ENCODE peak calls at places on chromosome 20, in four cellular contexts. One of them, this sample, is unnamed.
A peak's percentile ranks its signal among the peaks of the same experiment; 100 is the strongest.

GRCh38 chr20:34574861-34575260 is 16.3 kb downstream of the MAP1LC3A start:
- DNase-seq in GM12891: no peak
- DNase-seq in K562: no peak
- DNase-seq in GM12878: no peak
- DNase-seq in this sample: no peak

GRCh38 chr20:62949887-62950286 is 2.6 kb upstream of the SLC17A9 start:
- DNase-seq in GM12891: no peak
- DNase-seq in K562: no peak
- DNase-seq in GM12878: no peak
- DNase-seq in this sample: no peak

GRCh38 chr20:16929756-16930155 is 181.6 kb downstream of the OTOR start:
- DNase-seq in GM12891: no peak
- DNase-seq in K562: no peak
- DNase-seq in GM12878: no peak
- DNase-seq in this sample: no peak

GRCh38 chr20:4261333-4262284 is 246.3 kb upstream of the RNF24 start:
- DNase-seq in GM12891: no peak
- DNase-seq in K562: no peak
- DNase-seq in GM12878: no peak
- DNase-seq in this sample: no peak

GRCh38 chr20:51639206-51639832 is 96.8 kb upstream of the NFATC2 start:
- DNase-seq in GM12891: peak; percentile 41
- DNase-seq in K562: peak; percentile 73
- DNase-seq in GM12878: no peak
- DNase-seq in this sample: peak; percentile 21

GRCh38 chr20:47019106-47019824 is 124.6 kb downstream of the EYA2 start:
- DNase-seq in GM12891: no peak
- DNase-seq in K562: no peak
- DNase-seq in GM12878: no peak
- DNase-seq in this sample: no peak

GRCh38 chr20:3072530-3073250 is 1.3 kb downstream of the OXT start:
- DNase-seq in GM12891: no peak
- DNase-seq in K562: no peak
- DNase-seq in GM12878: no peak
- DNase-seq in this sample: no peak

GRCh38 chr20:25543068-25543467 is 42.3 kb downstream of the NINL start:
- DNase-seq in GM12891: no peak
- DNase-seq in K562: peak; percentile 11
- DNase-seq in GM12878: no peak
- DNase-seq in this sample: no peak

GRCh38 chr20:53943522-53944291 is 126.7 kb downstream of the BCAS1 start:
- DNase-seq in GM12891: no peak
- DNase-seq in K562: peak; percentile 55
- DNase-seq in GM12878: no peak
- DNase-seq in this sample: no peak

GRCh38 chr20:12610871-12611270 is 397.9 kb upstream of the SPTLC3 start:
- DNase-seq in GM12891: no peak
- DNase-seq in K562: no peak
- DNase-seq in GM12878: no peak
- DNase-seq in this sample: no peak

GRCh38 chr20:34705383-34706021 is 1.4 kb downstream of the TP53INP2 start:
- DNase-seq in GM12891: no peak
- DNase-seq in K562: peak; percentile 66
- DNase-seq in GM12878: no peak
- DNase-seq in this sample: peak; percentile 56

GRCh38 chr20:35467339-35468224 is 12.2 kb downstream of the CEP250 start:
- DNase-seq in GM12891: no peak
- DNase-seq in K562: no peak
- DNase-seq in GM12878: no peak
- DNase-seq in this sample: no peak

GRCh38 chr20:63106108-63106764 is 99.5 kb upstream of the BHLHE23 start:
- DNase-seq in GM12891: no peak
- DNase-seq in K562: no peak
- DNase-seq in GM12878: no peak
- DNase-seq in this sample: no peak

GRCh38 chr20:44646641-44647274 is 4.7 kb downstream of the ADA start:
- DNase-seq in GM12891: no peak
- DNase-seq in K562: no peak
- DNase-seq in GM12878: peak; percentile 90
- DNase-seq in this sample: peak; percentile 63
- TF ChIP-seq SPI1 in GM12891: peak; percentile 14
- TF ChIP-seq SPI1 in K562: no peak
- TF ChIP-seq SPI1 in GM12878: no peak
- TF ChIP-seq SPI1 in this sample: no peak

DNA sequence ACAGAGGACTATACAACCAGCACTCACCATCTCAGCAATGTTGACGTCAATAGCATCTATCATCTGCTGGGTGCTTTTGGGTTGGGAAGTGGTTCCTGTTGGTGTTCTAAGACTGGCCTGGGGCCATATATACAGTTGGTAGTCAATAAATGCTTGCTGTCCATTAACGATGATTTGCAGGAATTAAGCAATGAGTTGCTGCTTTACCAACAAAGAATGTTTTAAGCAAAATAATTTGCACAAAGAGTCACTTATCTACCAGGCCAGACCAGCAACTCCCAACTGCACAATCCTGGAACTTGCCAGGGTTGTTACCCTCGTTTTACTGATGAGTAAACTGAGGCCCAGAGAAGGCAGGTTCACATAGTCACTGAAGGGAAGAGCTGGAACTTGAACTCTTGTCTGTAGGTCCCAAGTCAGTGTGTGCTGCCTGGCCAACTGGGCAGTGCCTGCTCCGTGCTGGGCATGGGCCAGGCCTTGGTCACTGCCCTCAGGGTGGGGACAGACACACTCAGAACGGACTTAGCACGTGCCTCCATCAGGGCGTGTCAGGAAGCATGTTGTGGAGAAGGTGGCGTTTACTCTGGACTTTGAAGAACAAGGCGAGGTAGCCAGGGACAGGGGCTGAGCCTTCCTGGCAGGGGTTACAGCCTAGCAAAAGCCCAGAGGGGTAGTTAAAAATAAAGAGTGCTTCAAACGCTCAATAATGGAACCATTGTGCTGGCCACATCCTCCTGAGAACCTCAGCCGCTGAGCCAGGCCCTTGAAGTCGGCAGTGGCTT is 2.5 kb upstream of the SRC start:
- DNase-seq in GM12891: no peak
- DNase-seq in K562: no peak
- DNase-seq in GM12878: no peak
- DNase-seq in this sample: no peak
- TF ChIP-seq SPI1 in GM12891: no peak
- TF ChIP-seq SPI1 in K562: no peak
- TF ChIP-seq SPI1 in GM12878: no peak
- TF ChIP-seq SPI1 in this sample: no peak

DNA sequence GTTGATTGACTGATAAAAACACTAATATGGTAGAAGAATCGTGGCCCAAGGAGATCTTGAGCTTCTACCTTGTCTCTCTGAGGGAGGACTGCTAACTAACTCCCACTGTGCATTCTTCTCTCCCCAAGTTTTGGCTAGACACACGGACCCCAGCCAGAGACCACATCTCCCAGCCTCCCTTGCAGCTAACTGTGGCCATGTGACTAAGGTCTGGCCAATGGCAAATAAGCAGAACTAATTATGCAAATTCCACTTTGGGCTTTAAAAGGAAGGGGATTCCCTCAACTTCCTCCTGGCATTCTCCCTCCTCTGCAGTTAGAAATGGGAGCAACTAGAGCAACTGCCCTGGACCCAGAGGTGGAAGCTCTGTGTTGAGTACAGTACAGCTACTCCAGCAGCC is 15.3 kb downstream of the BPIFA2 start:
- DNase-seq in GM12891: no peak
- DNase-seq in K562: no peak
- DNase-seq in GM12878: no peak
- DNase-seq in this sample: no peak
- TF ChIP-seq SPI1 in GM12891: no peak
- TF ChIP-seq SPI1 in K562: no peak
- TF ChIP-seq SPI1 in GM12878: no peak
- TF ChIP-seq SPI1 in this sample: no peak

GRCh38 chr20:22795897-22796296 is 211.5 kb upstream of the FOXA2 start:
- DNase-seq in GM12891: no peak
- DNase-seq in K562: no peak
- DNase-seq in GM12878: no peak
- DNase-seq in this sample: no peak

GRCh38 chr20:22795455-22795854 is 211.1 kb upstream of the FOXA2 start:
- DNase-seq in GM12891: no peak
- DNase-seq in K562: no peak
- DNase-seq in GM12878: no peak
- DNase-seq in this sample: no peak

GRCh38 chr20:22799687-22800086 is 215.3 kb upstream of the FOXA2 start:
- DNase-seq in GM12891: no peak
- DNase-seq in K562: no peak
- DNase-seq in GM12878: no peak
- DNase-seq in this sample: no peak

GRCh38 chr20:22796465-22797077 is 212.2 kb upstream of the FOXA2 start:
- DNase-seq in GM12891: no peak
- DNase-seq in K562: no peak
- DNase-seq in GM12878: no peak
- DNase-seq in this sample: no peak

GRCh38 chr20:22797103-22797502 is 212.7 kb upstream of the FOXA2 start:
- DNase-seq in GM12891: no peak
- DNase-seq in K562: no peak
- DNase-seq in GM12878: no peak
- DNase-seq in this sample: no peak
- TF ChIP-seq SPI1 in GM12891: no peak
- TF ChIP-seq SPI1 in K562: no peak
- TF ChIP-seq SPI1 in GM12878: no peak
- TF ChIP-seq SPI1 in this sample: no peak

GRCh38 chr20:460180-460579 is 2.2 kb downstream of the TBC1D20 start:
- DNase-seq in GM12891: no peak
- DNase-seq in K562: peak; percentile 82
- DNase-seq in GM12878: no peak
- DNase-seq in this sample: no peak
- TF ChIP-seq SPI1 in GM12891: no peak
- TF ChIP-seq SPI1 in K562: no peak
- TF ChIP-seq SPI1 in GM12878: no peak
- TF ChIP-seq SPI1 in this sample: no peak

DNA sequence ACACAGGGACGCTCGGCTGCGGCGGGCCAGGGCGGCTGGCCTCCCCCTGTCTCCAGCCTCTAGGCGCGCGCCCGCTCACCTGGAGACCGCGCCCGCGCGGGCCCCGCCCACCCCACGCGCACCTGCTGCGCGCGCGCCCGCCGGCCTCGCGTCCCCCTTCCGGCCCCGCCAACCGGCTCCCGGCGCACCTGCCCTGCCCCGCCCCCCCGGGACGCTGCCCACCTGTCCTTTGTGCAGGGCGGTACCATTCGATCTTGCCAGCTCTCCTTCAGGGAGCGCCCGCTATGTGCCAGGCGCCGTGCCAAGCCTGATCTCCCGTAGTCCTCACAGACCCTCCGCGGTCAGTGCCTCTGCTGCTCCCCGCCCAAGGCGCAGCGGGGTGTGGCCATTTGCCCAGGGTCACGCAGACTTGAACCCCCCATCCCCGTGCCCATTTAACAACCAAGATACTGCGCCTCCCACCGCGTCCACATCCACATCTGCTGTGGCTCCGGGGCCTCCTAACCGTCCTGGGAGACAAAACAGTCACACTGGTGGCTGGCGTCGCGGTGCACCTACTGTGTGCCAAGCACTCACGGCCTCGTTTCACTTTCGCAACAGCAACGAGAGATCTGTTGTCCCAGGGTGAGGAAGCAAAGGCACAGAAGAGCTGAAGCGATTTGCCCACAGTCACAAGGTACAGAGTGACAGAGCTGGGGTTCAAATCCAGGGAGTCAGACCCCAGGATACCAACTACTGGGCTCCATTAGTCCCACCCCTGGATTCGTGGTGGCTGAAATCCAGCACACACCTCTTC is 48.1 kb downstream of the NOL4L start:
- DNase-seq in GM12891: peak; percentile 55
- DNase-seq in K562: peak; percentile 47
- DNase-seq in GM12878: no peak
- DNase-seq in this sample: no peak
- TF ChIP-seq SPI1 in GM12891: no peak
- TF ChIP-seq SPI1 in K562: no peak
- TF ChIP-seq SPI1 in GM12878: no peak
- TF ChIP-seq SPI1 in this sample: no peak

GRCh38 chr20:24100370-24101011 is 111.9 kb upstream of the GGTLC1 start:
- DNase-seq in GM12891: peak; percentile 23
- DNase-seq in K562: peak; percentile 41
- DNase-seq in GM12878: no peak
- DNase-seq in this sample: peak; percentile 20
- TF ChIP-seq SPI1 in GM12891: no peak
- TF ChIP-seq SPI1 in K562: no peak
- TF ChIP-seq SPI1 in GM12878: no peak
- TF ChIP-seq SPI1 in this sample: no peak

GRCh38 chr20:37363221-37364012 is 17.5 kb downstream of the SRC start:
- DNase-seq in GM12891: no peak
- DNase-seq in K562: no peak
- DNase-seq in GM12878: no peak
- DNase-seq in this sample: no peak

GRCh38 chr20:37365760-37366638 is 20.1 kb downstream of the SRC start:
- DNase-seq in GM12891: no peak
- DNase-seq in K562: no peak
- DNase-seq in GM12878: peak; percentile 90
- DNase-seq in this sample: peak; percentile 71

GRCh38 chr20:37364927-37365272 is 19.0 kb downstream of the SRC start:
- DNase-seq in GM12891: no peak
- DNase-seq in K562: no peak
- DNase-seq in GM12878: no peak
- DNase-seq in this sample: no peak

GRCh38 chr20:37362821-37363220 is 16.9 kb downstream of the SRC start:
- DNase-seq in GM12891: no peak
- DNase-seq in K562: no peak
- DNase-seq in GM12878: no peak
- DNase-seq in this sample: no peak

GRCh38 chr20:37364013-37364926 is 18.3 kb downstream of the SRC start:
- DNase-seq in GM12891: no peak
- DNase-seq in K562: no peak
- DNase-seq in GM12878: no peak
- DNase-seq in this sample: no peak
- TF ChIP-seq SPI1 in GM12891: no peak
- TF ChIP-seq SPI1 in K562: no peak
- TF ChIP-seq SPI1 in GM12878: no peak
- TF ChIP-seq SPI1 in this sample: no peak

This sample was measured in HL-60.